ENCODE peak calls at places on chromosomes 11 and 22, in six cellular contexts. F is PC-9, I is dorsolateral prefrontal cortex, K is fibroblast of pulmonary artery, C is progenitor cell of endocrine pancreas, T is right lobe of liver. O is an unnamed sample.

GRCh38 chr22:41563051-41563711 is 2.4 kb downstream of the CSDC2 start:
- DNase-seq in T (no peak), C (no peak), K (peak; percentile 70), F (peak; percentile 49), I (no peak), O (peak; percentile 56)

GRCh38 chr11:36073411-36074203 is 129.7 kb downstream of the LDLRAD3 start:
- DNase-seq in K (peak; percentile 88), F (no peak), I (peak; percentile 69), T (peak; percentile 40), C (no peak), O (peak; percentile 34)

GRCh38 chr11:2693851-2694261 is 5.9 kb downstream of the KCNQ1OT1 start:
- DNase-seq in T (no peak), I (peak; percentile 22), K (no peak), F (no peak), C (no peak), O (no peak)

GRCh38 chr11:83024270-83024854 is 47.3 kb downstream of the RAB30 start:
- DNase-seq in C (no peak), F (no peak), T (no peak), I (no peak), K (no peak), O (no peak)

GRCh38 chr11:106585061-106585460 is 433.2 kb downstream of the GUCY1A2 start:
- DNase-seq in C (no peak), K (peak; percentile 53), T (no peak), I (no peak), F (no peak), O (peak; percentile 39)

GRCh38 chr22:18078329-18079041 is 695 bp downstream of the PEX26 start:
- DNase-seq in C (peak; percentile 15), F (peak; percentile 30), K (no peak), I (no peak), T (peak; percentile 71), O (peak; percentile 45)

GRCh38 chr22:38202437-38203089 is 769 bp downstream of the MAFF start:
- DNase-seq in C (peak; percentile 50), K (peak; percentile 94), T (peak; percentile 94), I (peak; percentile 77), F (peak; percentile 73), O (peak; percentile 81)

GRCh38 chr11:39569784-39570183 is 1889.7 kb downstream of the LRRC4C start:
- DNase-seq in C (no peak), K (no peak), F (no peak), T (no peak), I (no peak), O (no peak)

GRCh38 chr11:13316528-13316961 is 39.0 kb downstream of the BMAL1 start:
- DNase-seq in F (no peak), K (peak; percentile 72), I (no peak), C (no peak), T (no peak), O (peak; percentile 85)

GRCh38 chr11:57311109-57311936 is 13.4 kb downstream of the TNKS1BP1 start:
- DNase-seq in I (peak; percentile 79), F (peak; percentile 99), C (peak; percentile 65), T (peak; percentile 95), K (peak; percentile 98), O (peak; percentile 97)

GRCh38 chr11:73343076-73343833 is 32.9 kb upstream of the RELT start:
- DNase-seq in I (no peak), K (no peak), C (no peak), F (no peak), T (no peak), O (no peak)

GRCh38 chr22:50528682-50529415 is 963 bp downstream of the TYMP start:
- DNase-seq in C (no peak), I (no peak), F (peak; percentile 30), K (no peak), T (peak; percentile 50), O (peak; percentile 12)

GRCh38 chr22:28075260-28075981 is 156.4 kb upstream of the PITPNB start:
- DNase-seq in F (peak; percentile 0), K (peak; percentile 84), C (no peak), T (no peak), I (no peak), O (peak; percentile 53)

GRCh38 chr11:128884703-128885338 is 6.3 kb upstream of the KCNJ5 start:
- DNase-seq in K (peak; percentile 79), I (no peak), C (peak; percentile 56), T (no peak), F (peak; percentile 67), O (peak; percentile 79)

GRCh38 chr22:23816552-23816976 is 22.2 kb downstream of the DERL3 start:
- DNase-seq in F (no peak), T (no peak), K (no peak), I (no peak), C (no peak), O (no peak)

GRCh38 chr11:12715131-12715530 is 40.9 kb downstream of the TEAD1 start:
- DNase-seq in K (no peak), C (no peak), I (no peak), F (no peak), T (no peak), O (no peak)

GRCh38 chr22:38959574-38959973 is 2.2 kb downstream of the APOBEC3A start:
- DNase-seq in F (no peak), K (no peak), T (no peak), I (no peak), C (no peak), O (no peak)

GRCh38 chr11:19183641-19184040 is 18.1 kb downstream of the CSRP3 start:
- DNase-seq in K (no peak), C (no peak), F (no peak), I (no peak), T (no peak), O (no peak)

GRCh38 chr11:59097113-59097708 is 9.8 kb upstream of the FAM111B start:
- DNase-seq in K (peak; percentile 72), I (peak; percentile 45), T (peak; percentile 53), C (no peak), F (peak; percentile 16), O (peak; percentile 72)

GRCh38 chr22:39291501-39291900 is 27.9 kb downstream of the RPL3 start:
- DNase-seq in F (no peak), C (no peak), T (no peak), I (no peak), K (no peak), O (no peak)

GRCh38 chr11:9802291-9802861 is 138.5 kb downstream of the SWAP70 start:
- DNase-seq in K (peak; percentile 64), F (no peak), T (no peak), C (no peak), I (no peak), O (peak; percentile 38)

GRCh38 chr11:113552271-113552670 is 77.1 kb upstream of the DRD2 start:
- DNase-seq in I (no peak), K (no peak), F (no peak), C (no peak), T (no peak), O (no peak)

GRCh38 chr22:39178206-39179111 is 26.0 kb upstream of the CBX7 start:
- DNase-seq in T (no peak), F (no peak), I (no peak), K (peak; percentile 93), C (no peak), O (peak; percentile 68)

DNA sequence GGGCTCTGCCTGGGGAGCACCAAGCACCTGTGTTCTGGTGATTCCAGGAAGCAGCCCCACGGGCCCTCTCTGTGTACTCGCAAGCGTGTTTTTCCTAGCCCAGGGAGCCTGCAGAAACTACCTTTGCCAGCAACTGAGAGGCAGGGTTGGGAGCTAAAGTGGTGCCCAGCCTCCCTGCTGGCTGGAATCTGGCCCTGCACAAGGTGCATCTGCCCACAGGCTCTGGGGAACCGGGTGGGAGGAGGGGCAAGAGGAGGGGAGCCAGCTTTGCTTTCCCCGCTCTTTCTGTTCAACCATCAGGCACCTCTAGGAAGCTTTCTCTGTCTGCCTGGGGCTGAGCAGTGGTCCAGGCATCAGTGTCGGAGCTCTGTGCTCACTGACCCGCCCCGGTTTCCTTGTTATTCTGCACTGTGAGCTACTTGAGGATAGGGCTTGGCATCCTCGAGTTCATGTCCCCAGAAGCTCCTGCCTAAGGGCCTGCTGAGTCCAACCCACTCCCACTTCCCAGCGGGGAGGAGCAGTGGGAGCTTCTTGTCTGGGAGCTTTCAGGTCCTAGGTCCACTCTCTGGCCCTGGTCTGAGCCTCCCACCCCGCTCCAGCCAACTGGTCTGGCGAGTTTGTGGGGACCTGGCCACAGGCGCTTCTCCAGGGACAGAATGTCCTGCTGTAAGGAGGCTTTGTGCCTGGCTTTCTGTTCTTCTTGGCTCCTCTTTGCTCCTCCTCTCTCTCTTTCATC is 14.9 kb downstream of the DAGLA start:
- DNase-seq in I (no peak), T (no peak), F (peak; percentile 81), C (no peak), K (no peak), O (no peak)
- TF ChIP-seq CTCF in I (no peak), T (no peak), F (peak; percentile 60), C (peak; percentile 38), K (no peak), O (no peak)

GRCh38 chr11:115112779-115113178 is 391.4 kb downstream of the CADM1 start:
- DNase-seq in F (no peak), K (no peak), C (no peak), T (no peak), I (no peak), O (no peak)
- TF ChIP-seq CTCF in F (no peak), K (no peak), C (no peak), T (no peak), I (no peak), O (no peak)

GRCh38 chr22:44371741-44372525 is 59.2 kb upstream of the SHISAL1 start:
- DNase-seq in F (no peak), I (no peak), K (no peak), C (no peak), T (peak; percentile 6), O (no peak)

GRCh38 chr22:44368611-44369010 is 55.9 kb upstream of the SHISAL1 start:
- DNase-seq in I (no peak), F (no peak), K (no peak), T (peak; percentile 10), C (no peak), O (no peak)

GRCh38 chr22:44369916-44370804 is 57.4 kb upstream of the SHISAL1 start:
- DNase-seq in I (no peak), F (no peak), C (no peak), K (no peak), T (peak; percentile 4), O (no peak)

GRCh38 chr22:44366372-44367310 is 53.9 kb upstream of the SHISAL1 start:
- DNase-seq in I (peak; percentile 12), C (no peak), T (peak; percentile 12), F (no peak), K (peak; percentile 36), O (no peak)

GRCh38 chr22:44369241-44369652 is 56.5 kb upstream of the SHISAL1 start:
- DNase-seq in I (no peak), T (peak; percentile 12), K (no peak), F (no peak), C (no peak), O (no peak)
- TF ChIP-seq CTCF in I (no peak), T (no peak), K (peak; percentile 9), F (peak; percentile 34), C (peak; percentile 27), O (no peak)

DNA sequence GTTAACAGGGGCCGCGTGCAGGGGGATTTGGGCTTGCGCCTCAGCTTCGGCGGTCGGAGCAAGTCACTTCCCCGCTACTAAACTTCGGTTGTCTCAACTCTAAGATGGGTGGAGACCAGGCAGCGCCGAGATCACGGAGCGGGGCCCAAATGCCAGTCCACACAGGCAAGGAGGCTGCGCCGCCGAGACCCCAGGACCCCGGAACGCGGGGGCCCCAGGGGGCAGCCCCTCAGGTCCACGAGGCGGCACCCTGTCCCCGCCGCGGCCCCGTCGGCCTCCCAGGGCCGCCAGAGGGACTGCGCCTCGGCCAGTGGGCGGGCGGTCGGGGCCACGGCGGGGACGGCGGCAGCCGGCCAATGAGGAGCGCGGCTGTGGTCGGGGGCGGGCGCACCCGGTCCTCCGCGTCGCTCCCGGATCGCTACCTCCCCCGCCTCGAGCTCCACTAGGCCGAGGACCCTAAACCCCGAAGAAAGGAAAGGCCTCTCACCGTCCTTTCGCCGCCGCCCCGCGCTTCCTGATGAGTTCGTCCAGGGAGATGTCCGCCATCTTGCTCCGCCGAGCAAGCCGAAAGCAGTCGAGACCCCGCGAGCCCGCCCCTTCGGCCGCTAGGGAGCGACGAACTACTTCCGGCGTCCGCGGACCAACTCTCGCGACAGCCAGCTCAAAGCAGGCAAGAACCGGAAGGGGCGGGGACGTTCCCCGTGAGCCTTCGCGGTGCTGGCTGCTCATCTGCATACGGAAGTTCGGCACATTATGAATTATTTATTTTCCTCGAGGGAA is at the start of gene POLDIP3:
- DNase-seq in I (peak; percentile 99), K (peak; percentile 99), T (peak; percentile 99), C (peak; percentile 99), F (peak; percentile 97), O (peak; percentile 97)
- TF ChIP-seq CTCF in I (peak; percentile 68), K (no peak), T (peak; percentile 29), C (peak; percentile 35), F (no peak), O (no peak)

O was measured in MCF 10A.